ENCODE peak calls at places on chromosome 1, in ten cellular contexts. G is A549; U is stimulated activated effector memory CD8-positive, alpha-beta T cell treated with anti-CD3 and anti-CD28 coated beads, Interleukin-12 subunit alpha, Interleukin-12 subunit beta, amount 100 ng/mL, for 72 hours; Z is NCI-H1105 treated with DMSO at 0.1 percent for 48 hours; T is GM12891; N is mesothelial cell of epicardium; V is astrocyte of the spinal cord; M is activated naive CD4-positive, alpha-beta T cell; O is EL; W is activated T-helper 1 cell treated with anti-CD3 and anti-CD28 coated beads, Interleukin-2, amount 50 U/mL, for 16 hours. B is an unnamed sample.

GRCh38 chr1:117635805-117636204 is 30.0 kb downstream of the TENT5C start:
- DNase-seq in G (no peak), U (no peak), Z (no peak), T (no peak), N (no peak), V (no peak), M (no peak), O (no peak), W (no peak), B (no peak)

GRCh38 chr1:52268372-52268771 is 97.6 kb downstream of the CC2D1B start:
- DNase-seq in G (no peak), U (no peak), Z (no peak), T (no peak), N (no peak), V (peak), M (no peak), O (peak), W (no peak), B (no peak)

GRCh38 chr1:232477728-232478127 is 152.2 kb downstream of the SIPA1L2 start:
- DNase-seq in G (no peak), U (no peak), Z (no peak), T (no peak), N (no peak), V (peak), M (no peak), O (peak), W (no peak), B (peak)

GRCh38 chr1:151905070-151905442 is 4.3 kb downstream of the THEM4 start:
- DNase-seq in G (no peak), U (no peak), Z (no peak), T (no peak), N (no peak), V (no peak), M (peak), O (no peak), W (peak), B (no peak)

GRCh38 chr1:24107462-24108225 is 4.3 kb downstream of the MYOM3 start:
- DNase-seq in G (peak), U (no peak), Z (no peak), T (no peak), N (no peak), V (peak), M (no peak), O (peak), W (no peak), B (no peak)

GRCh38 chr1:9529190-9529589 is 10.1 kb upstream of the SLC25A33 start:
- DNase-seq in G (no peak), U (no peak), Z (no peak), T (peak), N (no peak), V (peak), M (no peak), O (peak), W (no peak), B (no peak)

GRCh38 chr1:10033359-10033845 is 644 bp downstream of the UBE4B start:
- DNase-seq in G (peak), U (no peak), Z (peak), T (no peak), N (no peak), V (peak), M (no peak), O (peak), W (no peak), B (no peak)

GRCh38 chr1:243415663-243416365 is 160.0 kb downstream of the SDCCAG8 start:
- DNase-seq in G (no peak), U (no peak), Z (no peak), T (no peak), N (no peak), V (no peak), M (no peak), O (no peak), W (no peak), B (no peak)

GRCh38 chr1:200535605-200536004 is 84.9 kb downstream of the KIF14 start:
- DNase-seq in G (peak), U (no peak), Z (no peak), T (no peak), N (no peak), V (no peak), M (no peak), O (peak), W (no peak), B (peak)

GRCh38 chr1:107964397-107965111 is 426 bp downstream of the VAV3 start:
- DNase-seq in G (no peak), U (peak), Z (peak), T (peak), N (no peak), V (peak), M (no peak), O (peak), W (no peak), B (no peak)

GRCh38 chr1:21665711-21666571 is 3.2 kb downstream of the RAP1GAP start:
- DNase-seq in G (no peak), U (no peak), Z (no peak), T (no peak), N (no peak), V (no peak), M (no peak), O (peak), W (no peak), B (no peak)

GRCh38 chr1:111227875-111228747 is 598 bp downstream of the CHI3L2 start:
- DNase-seq in G (peak), U (no peak), Z (no peak), T (no peak), N (no peak), V (peak), M (no peak), O (peak), W (no peak), B (no peak)

GRCh38 chr1:117171900-117172501 is 38.7 kb downstream of the VTCN1 start:
- DNase-seq in G (no peak), U (no peak), Z (no peak), T (no peak), N (no peak), V (peak), M (no peak), O (no peak), W (no peak), B (no peak)